ENCODE peak calls at places on chromosomes 13 and 19, in eight cellular contexts. T is K562, S is choroid plexus epithelial cell, N is anterior cingulate cortex, M is GM04504, A is T follicular helper cell, B is NCI-H187 treated with DMSO at 0.1 percent for 48 hours, J is left colon. F is an unnamed sample.

GRCh38 chr13:32267836-32268439 is 47.2 kb downstream of the ZAR1L start:
- DNase-seq in N (no peak), T (peak; percentile 12), J (peak; percentile 73), A (peak; percentile 31), M (no peak), B (no peak), S (peak; percentile 36), F (no peak)

GRCh38 chr19:34173145-34173956 is 1.0 kb downstream of the LSM14A start:
- DNase-seq in S (peak; percentile 72), J (peak; percentile 71), A (no peak), T (peak; percentile 46), M (no peak), N (peak; percentile 3), B (no peak), F (no peak)

GRCh38 chr13:55577082-55577846 is 1563.5 kb upstream of the PRR20A start:
- DNase-seq in T (no peak), S (no peak), A (no peak), M (no peak), N (no peak), B (no peak), J (no peak), F (no peak)

GRCh38 chr13:51632643-51633357 is 48.5 kb downstream of the WDFY2 start:
- DNase-seq in B (no peak), N (peak; percentile 87), J (no peak), S (no peak), A (no peak), M (no peak), T (no peak), F (no peak)

GRCh38 chr19:52922841-52923781 is at the start of gene ZNF888:
- DNase-seq in J (peak; percentile 96), B (peak; percentile 66), T (peak; percentile 92), N (peak; percentile 67), A (peak; percentile 84), S (peak; percentile 85), M (peak; percentile 51), F (peak; percentile 27)

GRCh38 chr13:21014666-21015170 is 46.7 kb downstream of the LATS2 start:
- DNase-seq in N (no peak), S (peak; percentile 90), A (no peak), B (no peak), J (no peak), T (no peak), M (peak; percentile 71), F (peak; percentile 53)

GRCh38 chr13:50130686-50131051 is 115.4 kb downstream of the KCNRG start:
- DNase-seq in S (peak; percentile 60), M (peak; percentile 33), J (peak; percentile 41), A (no peak), N (no peak), B (no peak), T (no peak), F (no peak)

GRCh38 chr13:84616864-84617263 is 734.6 kb upstream of the SLITRK1 start:
- DNase-seq in B (no peak), M (no peak), T (no peak), S (no peak), N (no peak), J (no peak), A (no peak), F (no peak)

GRCh38 chr13:38951525-38952313 is 38.9 kb downstream of the STOML3 start:
- DNase-seq in B (no peak), J (peak; percentile 62), M (no peak), N (no peak), T (no peak), A (no peak), S (peak; percentile 3), F (no peak)

GRCh38 chr19:41691268-41691970 is 3.3 kb upstream of the CEACAM7 start:
- DNase-seq in N (no peak), M (no peak), T (peak; percentile 35), B (no peak), A (peak; percentile 7), S (peak; percentile 15), J (peak; percentile 49), F (no peak)